ENCODE peak calls at places on chromosome 1, in eight cellular contexts. Z, Y, Q, A, S, C, M and G are unnamed samples.

GRCh38 chr1:231603598-231604275 is 22.9 kb upstream of the DISC1 start:
- DNase-seq in Z (no peak), Y (peak; percentile 35), Q (no peak), A (no peak), S (peak; percentile 69), C (peak; percentile 57), M (peak; percentile 40), G (peak; percentile 44)

GRCh38 chr1:112396668-112397025 is 633 bp downstream of the CTTNBP2NL start:
- DNase-seq in Z (no peak), Y (no peak), Q (no peak), A (no peak), S (peak; percentile 33), C (no peak), M (no peak), G (no peak)

GRCh38 chr1:155322571-155322952 is 1.9 kb downstream of the RUSC1 start:
- DNase-seq in Z (peak; percentile 56), Y (peak; percentile 40), Q (no peak), A (no peak), S (peak; percentile 39), C (peak; percentile 73), M (no peak), G (no peak)

GRCh38 chr1:194476872-194477271 is 1290.5 kb upstream of the B3GALT2 start:
- DNase-seq in Z (no peak), Y (no peak), Q (no peak), A (no peak), S (no peak), C (no peak), M (no peak), G (no peak)

GRCh38 chr1:84406209-84406917 is 8.1 kb downstream of the DNASE2B start:
- DNase-seq in Z (no peak), Y (no peak), Q (no peak), A (no peak), S (peak; percentile 44), C (no peak), M (no peak), G (no peak)

GRCh38 chr1:182128502-182128901 is 67.0 kb upstream of the ZNF648 start:
- DNase-seq in Z (no peak), Y (no peak), Q (no peak), A (no peak), S (no peak), C (no peak), M (no peak), G (no peak)

GRCh38 chr1:1198423-1199140 is 7.8 kb downstream of the TNFRSF18 start:
- DNase-seq in Z (no peak), Y (no peak), Q (peak; percentile 21), A (no peak), S (no peak), C (no peak), M (no peak), G (no peak)

GRCh38 chr1:161792740-161793139 is 26.6 kb downstream of the ATF6 start:
- DNase-seq in Z (no peak), Y (no peak), Q (no peak), A (no peak), S (peak; percentile 89), C (no peak), M (peak; percentile 47), G (no peak)

GRCh38 chr1:30773722-30774121 is 16.1 kb upstream of the LAPTM5 start:
- DNase-seq in Z (no peak), Y (no peak), Q (no peak), A (no peak), S (no peak), C (no peak), M (no peak), G (no peak)

GRCh38 chr1:6794164-6794563 is 8.9 kb downstream of the CAMTA1 start:
- DNase-seq in Z (no peak), Y (no peak), Q (no peak), A (no peak), S (peak; percentile 82), C (no peak), M (no peak), G (peak; percentile 24)

GRCh38 chr1:26537951-26538352 is 8.4 kb downstream of the RPS6KA1 start:
- DNase-seq in Z (no peak), Y (no peak), Q (no peak), A (no peak), S (peak; percentile 12), C (no peak), M (peak; percentile 68), G (peak; percentile 72)
- TF ChIP-seq CTCF in Z (no peak), Y (no peak), Q (no peak), A (peak; percentile 23), S (peak; percentile 23), C (peak; percentile 40), M (peak; percentile 56), G (no peak)

GRCh38 chr1:119958223-119958622 is 61.9 kb upstream of the ADAM30 start:
- DNase-seq in Z (no peak), Y (no peak), Q (no peak), A (no peak), S (no peak), C (no peak), M (no peak), G (no peak)

GRCh38 chr1:119953266-119953998 is 57.1 kb upstream of the ADAM30 start:
- DNase-seq in Z (no peak), Y (no peak), Q (no peak), A (no peak), S (no peak), C (no peak), M (no peak), G (no peak)

GRCh38 chr1:119956306-119956705 is 60.0 kb upstream of the ADAM30 start:
- DNase-seq in Z (no peak), Y (no peak), Q (no peak), A (no peak), S (no peak), C (no peak), M (no peak), G (no peak)

GRCh38 chr1:119952496-119952895 is 56.2 kb upstream of the ADAM30 start:
- DNase-seq in Z (no peak), Y (no peak), Q (no peak), A (no peak), S (no peak), C (no peak), M (no peak), G (no peak)

DNA sequence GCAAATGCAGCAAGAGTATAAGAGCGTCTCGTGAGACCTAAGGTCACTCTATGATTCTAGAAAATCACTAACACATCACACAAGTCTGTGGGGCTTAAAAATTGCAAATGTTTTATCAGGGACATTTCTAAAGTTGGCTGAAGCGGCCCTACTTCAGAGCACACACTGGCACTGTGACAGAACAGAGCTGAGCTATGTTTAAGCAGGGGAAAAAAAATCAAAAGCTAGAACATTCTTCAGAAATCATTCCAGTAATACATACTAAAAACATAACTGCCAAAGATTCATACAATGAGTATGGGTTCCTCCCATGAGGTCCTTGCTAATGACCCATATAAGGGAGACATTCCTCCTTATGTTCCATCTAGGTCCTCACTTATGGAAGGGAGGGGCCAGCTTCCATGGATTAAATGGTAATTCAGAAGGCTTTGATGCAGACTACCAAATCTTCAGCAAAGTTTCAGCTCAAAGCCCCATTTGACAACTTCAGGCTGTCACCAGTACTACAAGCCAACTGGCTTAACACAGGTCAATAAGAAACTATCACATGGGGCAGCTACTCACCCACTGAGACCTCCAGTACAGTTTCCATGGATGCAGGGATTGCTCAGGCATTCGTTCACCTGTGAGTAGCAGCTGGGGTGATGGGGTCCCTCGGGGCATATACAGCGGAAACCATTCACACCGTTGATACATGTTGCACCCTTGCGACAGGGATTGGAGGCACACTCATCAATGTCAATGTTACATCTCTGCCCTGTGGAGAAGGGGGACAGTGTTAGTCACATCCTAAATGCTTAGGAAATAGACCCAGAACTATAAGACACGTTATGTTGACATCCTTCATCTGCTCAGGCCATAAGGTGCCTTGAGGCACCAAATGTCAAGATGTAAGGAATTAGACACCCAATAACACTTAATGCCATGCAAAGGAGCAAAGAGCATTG is 58.4 kb upstream of the ADAM30 start:
- DNase-seq in Z (no peak), Y (no peak), Q (no peak), A (no peak), S (no peak), C (no peak), M (no peak), G (no peak)
- TF ChIP-seq CTCF in Z (no peak), Y (peak; percentile 19), Q (no peak), A (no peak), S (no peak), C (no peak), M (no peak), G (no peak)

GRCh38 chr1:54312874-54313316 is 93.3 kb downstream of the SSBP3 start:
- DNase-seq in Z (peak; percentile 77), Y (no peak), Q (no peak), A (no peak), S (peak; percentile 83), C (no peak), M (no peak), G (no peak)

GRCh38 chr1:54307305-54307704 is 98.9 kb downstream of the SSBP3 start:
- DNase-seq in Z (no peak), Y (no peak), Q (no peak), A (no peak), S (no peak), C (no peak), M (no peak), G (no peak)

GRCh38 chr1:54309631-54310366 is 96.4 kb downstream of the SSBP3 start:
- DNase-seq in Z (no peak), Y (no peak), Q (no peak), A (no peak), S (no peak), C (peak; percentile 62), M (no peak), G (no peak)

GRCh38 chr1:54311506-54311905 is 94.7 kb downstream of the SSBP3 start:
- DNase-seq in Z (no peak), Y (no peak), Q (no peak), A (no peak), S (no peak), C (no peak), M (no peak), G (no peak)

GRCh38 chr1:54310439-54311328 is 95.5 kb downstream of the SSBP3 start:
- DNase-seq in Z (no peak), Y (peak; percentile 60), Q (peak; percentile 62), A (no peak), S (peak; percentile 24), C (peak; percentile 85), M (peak; percentile 47), G (no peak)
- TF ChIP-seq CTCF in Z (peak; percentile 47), Y (peak; percentile 55), Q (peak; percentile 6), A (peak; percentile 46), S (peak; percentile 43), C (peak; percentile 89), M (peak; percentile 45), G (no peak)

GRCh38 chr1:220910021-220910420 is 30.8 kb downstream of the HLX start:
- DNase-seq in Z (no peak), Y (no peak), Q (no peak), A (no peak), S (no peak), C (no peak), M (no peak), G (no peak)

GRCh38 chr1:220905650-220906560 is 26.7 kb downstream of the HLX start:
- DNase-seq in Z (no peak), Y (no peak), Q (no peak), A (no peak), S (no peak), C (no peak), M (no peak), G (no peak)

GRCh38 chr1:220906561-220907334 is 27.5 kb downstream of the HLX start:
- DNase-seq in Z (no peak), Y (no peak), Q (no peak), A (no peak), S (peak; percentile 50), C (no peak), M (no peak), G (no peak)

GRCh38 chr1:220904861-220905260 is 25.6 kb downstream of the HLX start:
- DNase-seq in Z (no peak), Y (no peak), Q (no peak), A (no peak), S (no peak), C (no peak), M (no peak), G (no peak)

GRCh38 chr1:220908757-220909156 is 29.5 kb downstream of the HLX start:
- DNase-seq in Z (no peak), Y (no peak), Q (no peak), A (no peak), S (peak; percentile 58), C (peak; percentile 44), M (peak; percentile 15), G (peak; percentile 37)
- TF ChIP-seq CTCF in Z (peak; percentile 33), Y (peak; percentile 56), Q (no peak), A (peak; percentile 50), S (peak; percentile 74), C (peak; percentile 64), M (peak; percentile 20), G (peak; percentile 62)